ENCODE peak calls at places on chromosomes 3 and 15, in five cellular contexts. T, H, Y, O and R are unnamed samples.
A peak's percentile ranks its signal among the peaks of the same experiment; 100 is the strongest.

GRCh38 chr3:4954256-4955000 is 24.8 kb upstream of the BHLHE40 start:
- DNase-seq in Y (no peak), O (no peak), T (no peak), H (no peak), R (no peak)

GRCh38 chr3:59979542-59979941 is 929.7 kb upstream of the CFAP20DC start:
- DNase-seq in T (no peak), O (no peak), H (no peak), Y (no peak), R (no peak)

GRCh38 chr15:50275091-50275490 is 9.6 kb upstream of the HDC start:
- DNase-seq in H (no peak), O (no peak), Y (no peak), T (no peak), R (no peak)

GRCh38 chr3:53503185-53503584 is 8.8 kb downstream of the CACNA1D start:
- DNase-seq in T (no peak), Y (no peak), O (no peak), H (no peak), R (no peak)

GRCh38 chr15:55654541-55654940 is 66.4 kb upstream of the PYGO1 start:
- DNase-seq in Y (no peak), O (no peak), T (no peak), H (no peak), R (no peak)

GRCh38 chr15:99057697-99058420 is 47.0 kb upstream of the SYNM start:
- DNase-seq in Y (no peak), H (no peak), O (peak; percentile 42), T (no peak), R (peak; percentile 45)

GRCh38 chr3:38840987-38841386 is 25.0 kb upstream of the SCN10A start:
- DNase-seq in Y (no peak), O (no peak), H (no peak), T (peak; percentile 35), R (no peak)

GRCh38 chr3:65685621-65686020 is 353.1 kb downstream of the MAGI1 start:
- DNase-seq in Y (peak; percentile 7), O (no peak), H (no peak), T (peak; percentile 25), R (no peak)

GRCh38 chr3:127546517-127546916 is 44.0 kb downstream of the TPRA1 start:
- DNase-seq in O (no peak), Y (no peak), T (no peak), H (no peak), R (no peak)

GRCh38 chr15:56732135-56732880 is 1.0 kb downstream of the ZNF280D start:
- DNase-seq in T (peak; percentile 29), Y (peak; percentile 11), H (peak; percentile 46), O (no peak), R (no peak)

GRCh38 chr3:72629191-72629611 is 219.0 kb downstream of the SHQ1 start:
- DNase-seq in H (no peak), T (peak; percentile 34), O (no peak), Y (no peak), R (no peak)

GRCh38 chr15:85403745-85404144 is 23.3 kb downstream of the AKAP13 start:
- DNase-seq in Y (no peak), T (no peak), O (no peak), H (no peak), R (no peak)

GRCh38 chr15:85405467-85405866 is 25.1 kb downstream of the AKAP13 start:
- DNase-seq in O (no peak), T (no peak), H (no peak), Y (no peak), R (no peak)

GRCh38 chr15:85402195-85402921 is 22.0 kb downstream of the AKAP13 start:
- DNase-seq in Y (no peak), H (no peak), O (no peak), T (no peak), R (no peak)

GRCh38 chr15:85404922-85405293 is 24.5 kb downstream of the AKAP13 start:
- DNase-seq in H (no peak), O (no peak), T (no peak), Y (no peak), R (no peak)

GRCh38 chr15:85404156-85404921 is 23.9 kb downstream of the AKAP13 start:
- DNase-seq in H (no peak), O (no peak), T (no peak), Y (no peak), R (no peak)
- H3K27ac ChIP-seq in H (peak overlapping the region; percentile 52), O (no peak overlapping the region), T (no peak overlapping the region), Y (no peak overlapping the region), R (peak overlapping the region; percentile 60)

GRCh38 chr3:47422743-47423142 is 41.9 kb downstream of the PTPN23 start:
- DNase-seq in H (no peak), Y (no peak), T (no peak), O (no peak), R (no peak)
- TF ChIP-seq HDAC2 in H (no peak), Y (no peak), T (no peak), O (no peak), R (no peak)

GRCh38 chr3:11288786-11289637 is 16.8 kb downstream of the ATG7 start:
- DNase-seq in T (peak; percentile 81), H (peak; percentile 64), O (no peak), Y (peak; percentile 23), R (peak; percentile 71)
- TF ChIP-seq CEBPB in T (peak; percentile 75), H (peak; percentile 81), O (no peak), Y (no peak), R (no peak)

GRCh38 chr15:83057660-83058376 is 9.2 kb downstream of the BTBD1 start:
- DNase-seq in Y (no peak), O (no peak), T (no peak), H (no peak), R (no peak)
- H3K27ac ChIP-seq in Y (no peak overlapping the region), O (peak overlapping the region; percentile 46), T (no peak overlapping the region), H (no peak overlapping the region), R (no peak overlapping the region)

GRCh38 chr15:25060472-25060803 is 105.7 kb downstream of the SNRPN start:
- DNase-seq in O (no peak), Y (no peak), H (no peak), T (no peak), R (no peak)
- TF ChIP-seq HDAC2 in O (no peak), Y (no peak), H (no peak), T (no peak), R (no peak)

GRCh38 chr3:133525435-133525834 is 48.1 kb upstream of the CDV3 start:
- DNase-seq in Y (no peak), O (no peak), H (no peak), T (no peak), R (no peak)
- TF ChIP-seq CEBPB in Y (no peak), O (no peak), H (no peak), T (no peak), R (no peak)